ENCODE peak calls at places on chromosomes 6 and 20, in five cellular contexts. D is H1, Q is WTC11, P is GM12878, A is HepG2. M is an unnamed sample.

GRCh38 chr20:6269163-6269873 is 146.5 kb upstream of the FERMT1 start:
- DNase-seq in D (no peak), P (no peak), Q (peak; percentile 19), A (no peak), M (no peak)

GRCh38 chr6:41356838-41357237 is 21.4 kb downstream of the NCR2 start:
- DNase-seq in D (no peak), Q (no peak), P (no peak), A (no peak), M (no peak)

GRCh38 chr20:47066484-47067270 is 172.0 kb downstream of the EYA2 start:
- DNase-seq in Q (no peak), P (no peak), A (no peak), D (no peak), M (no peak)

GRCh38 chr6:139540276-139540675 is 165.8 kb upstream of the CITED2 start:
- DNase-seq in D (no peak), Q (no peak), P (peak; percentile 32), A (no peak), M (no peak)

GRCh38 chr20:42113236-42113635 is 495.1 kb upstream of the CHD6 start:
- DNase-seq in P (no peak), Q (no peak), A (no peak), D (no peak), M (no peak)

GRCh38 chr6:39843305-39844020 is 51.3 kb downstream of the DAAM2 start:
- DNase-seq in A (no peak), D (no peak), Q (no peak), P (no peak), M (peak; percentile 4)

GRCh38 chr20:16351415-16351814 is 221.8 kb downstream of the KIF16B start:
- DNase-seq in D (no peak), Q (no peak), P (no peak), A (no peak), M (no peak)

GRCh38 chr20:9686866-9687265 is 152.0 kb downstream of the PAK5 start:
- DNase-seq in Q (no peak), P (no peak), D (no peak), A (no peak), M (no peak)

GRCh38 chr6:131029661-131030297 is 33.3 kb downstream of the EPB41L2 start:
- DNase-seq in D (no peak), P (peak; percentile 34), Q (no peak), A (no peak), M (no peak)

GRCh38 chr20:10672579-10673127 is 1.1 kb downstream of the JAG1 start:
- DNase-seq in Q (peak; percentile 51), P (no peak), D (peak; percentile 68), A (peak; percentile 49), M (no peak)

GRCh38 chr20:41408986-41409385 is 42.4 kb upstream of the EMILIN3 start:
- DNase-seq in A (no peak), P (no peak), Q (no peak), D (no peak), M (no peak)

GRCh38 chr20:63854069-63854765 is 7.1 kb upstream of the ABHD16B start:
- DNase-seq in A (no peak), D (peak; percentile 66), Q (peak; percentile 23), P (no peak), M (no peak)

GRCh38 chr20:4889446-4889845 is 111.9 kb downstream of the SLC23A2 start:
- DNase-seq in Q (no peak), D (no peak), P (no peak), A (no peak), M (no peak)

GRCh38 chr20:58513580-58514285 is 1.5 kb downstream of the APCDD1L start:
- DNase-seq in P (no peak), D (peak; percentile 67), A (no peak), Q (no peak), M (no peak)

GRCh38 chr6:107237992-107238660 is 122.8 kb upstream of the BEND3 start:
- DNase-seq in P (no peak), D (no peak), A (no peak), Q (no peak), M (no peak)

GRCh38 chr6:37696220-37696840 is 1.4 kb downstream of the MDGA1 start:
- DNase-seq in D (peak; percentile 62), Q (peak; percentile 45), A (no peak), P (no peak), M (no peak)

GRCh38 chr6:7726416-7727149 is 684 bp downstream of the BMP6 start:
- DNase-seq in A (no peak), D (peak; percentile 79), Q (peak; percentile 46), P (no peak), M (no peak)

GRCh38 chr20:58019027-58019849 is 209.2 kb downstream of the ANKRD60 start:
- DNase-seq in P (no peak), A (no peak), Q (no peak), D (no peak), M (no peak)

GRCh38 chr6:166419268-166419667 is 36.5 kb upstream of the MPC1 start:
- DNase-seq in D (no peak), Q (no peak), A (no peak), P (peak; percentile 71), M (no peak)

GRCh38 chr6:52552278-52552643 is 24.6 kb downstream of the TRAM2 start:
- DNase-seq in P (no peak), A (no peak), D (no peak), Q (no peak), M (no peak)

GRCh38 chr6:138429731-138430130 is 25.7 kb downstream of the HEBP2 start:
- DNase-seq in P (no peak), A (no peak), Q (no peak), D (no peak), M (no peak)

GRCh38 chr6:73774311-73774766 is 78.3 kb downstream of the CD109 start:
- DNase-seq in A (no peak), Q (no peak), D (no peak), P (peak; percentile 9), M (peak; percentile 22)

GRCh38 chr20:50335105-50335504 is 144.5 kb downstream of the CEBPB start:
- DNase-seq in Q (peak; percentile 51), A (peak; percentile 91), D (no peak), P (no peak), M (peak; percentile 68)

GRCh38 chr20:50721881-50722281 is 9.5 kb upstream of the PARD6B start:
- DNase-seq in Q (no peak), A (no peak), P (no peak), D (no peak), M (no peak)

GRCh38 chr20:44701116-44701865 is 13.9 kb upstream of the CCN5 start:
- DNase-seq in D (peak; percentile 64), P (no peak), Q (peak; percentile 59), A (peak; percentile 41), M (no peak)

GRCh38 chr6:15109338-15110090 is 136.4 kb upstream of the JARID2 start:
- DNase-seq in D (no peak), Q (no peak), P (no peak), A (no peak), M (no peak)

GRCh38 chr20:48761023-48761785 is 66.6 kb downstream of the PREX1 start:
- DNase-seq in P (no peak), D (no peak), Q (no peak), A (no peak), M (no peak)

DNA sequence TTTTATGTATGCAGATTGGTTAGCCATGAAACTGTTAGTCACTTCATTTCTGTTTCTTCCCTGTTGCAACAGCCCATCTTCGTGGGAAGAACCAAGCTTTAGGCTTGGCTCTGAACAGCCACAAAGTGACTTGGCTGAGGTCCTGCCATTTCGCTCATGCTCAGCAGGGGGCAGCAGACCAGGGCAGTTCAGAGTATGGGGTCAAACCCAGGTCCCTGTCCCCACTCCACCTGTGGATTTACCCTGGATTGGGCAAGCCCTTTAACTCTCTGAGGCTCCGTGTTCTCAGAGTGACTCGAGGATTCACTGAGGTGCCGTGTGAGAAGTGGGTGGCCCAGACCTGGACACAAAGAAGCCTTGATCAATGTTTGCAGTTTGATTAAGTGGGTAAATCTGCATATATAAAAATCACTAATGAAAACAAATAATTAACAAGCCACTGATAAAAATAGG is 19.8 kb upstream of the MAP1LC3A start:
- DNase-seq in Q (peak; percentile 72), A (peak; percentile 61), D (peak; percentile 82), P (no peak), M (no peak)
- TF ChIP-seq ATF3 in Q (no peak), A (no peak), D (no peak), P (no peak), M (no peak)

DNA sequence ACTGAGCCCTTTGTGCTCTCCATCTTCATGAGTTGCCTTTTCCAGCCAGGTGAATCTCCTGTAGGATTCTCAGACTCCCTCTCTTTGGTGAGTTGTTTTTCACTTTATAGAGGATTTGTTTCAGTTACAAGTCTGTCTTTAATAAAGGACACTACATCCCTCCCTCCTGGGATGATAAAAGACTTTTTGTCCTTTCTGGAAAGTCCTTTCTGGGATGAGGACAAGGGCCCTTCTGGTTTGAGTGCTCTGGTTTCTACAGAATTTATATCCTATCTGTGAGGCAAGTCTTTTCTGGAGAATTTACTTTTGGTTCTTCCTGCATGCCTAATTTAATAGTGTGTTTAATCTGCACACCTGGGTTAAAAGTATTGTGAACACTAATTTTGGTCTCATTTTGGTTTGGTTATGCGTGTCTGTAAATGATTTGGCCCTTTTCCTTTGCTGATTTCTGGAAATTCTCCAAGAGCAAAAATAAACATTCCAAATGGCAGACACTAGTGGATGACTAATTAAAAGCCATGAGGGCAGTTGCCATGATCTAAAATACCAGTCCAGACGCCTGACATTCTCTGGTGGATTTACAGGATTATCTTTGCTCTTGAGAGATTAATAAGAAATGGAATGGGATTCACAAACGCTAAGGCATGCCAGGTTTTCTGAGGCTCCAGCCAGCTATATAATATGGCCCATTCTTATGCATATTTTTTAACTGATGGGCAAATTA is 44.8 kb downstream of the TCP11 start:
- DNase-seq in P (no peak), A (peak; percentile 26), D (no peak), Q (no peak), M (peak; percentile 8)
- TF ChIP-seq ATF3 in P (no peak), A (no peak), D (no peak), Q (no peak), M (no peak)

GRCh38 chr6:30769088-30769852 is 24.9 kb upstream of the IER3 start:
- DNase-seq in Q (no peak), P (no peak), A (peak; percentile 96), D (no peak), M (peak; percentile 96)
- TF ChIP-seq ATF3 in Q (no peak), P (no peak), A (peak; percentile 99), D (no peak), M (no peak)

GRCh38 chr20:53599910-53600632 is 6.4 kb upstream of the ZNF217 start:
- DNase-seq in A (no peak), Q (no peak), P (no peak), D (no peak), M (no peak)

GRCh38 chr20:53599039-53599362 is 5.4 kb upstream of the ZNF217 start:
- DNase-seq in A (no peak), Q (no peak), P (no peak), D (no peak), M (no peak)

GRCh38 chr20:53598140-53599038 is 4.8 kb upstream of the ZNF217 start:
- DNase-seq in P (no peak), A (no peak), Q (no peak), D (peak; percentile 40), M (no peak)

GRCh38 chr20:53597521-53598120 is 4.0 kb upstream of the ZNF217 start:
- DNase-seq in D (no peak), Q (no peak), P (no peak), A (no peak), M (no peak)

GRCh38 chr20:53599378-53599777 is 5.7 kb upstream of the ZNF217 start:
- DNase-seq in D (peak; percentile 46), A (no peak), Q (no peak), P (no peak), M (no peak)
- TF ChIP-seq ATF3 in D (no peak), A (no peak), Q (no peak), P (no peak), M (no peak)